ENCODE peak calls at places on chromosomes 16 and 17, in seven cellular contexts. G is tibial artery, N is body of pancreas, Y is spleen, Q is A549, B is heart right ventricle, C is osteoblast. O is an unnamed sample.

GRCh38 chr16:72740346-72740745 is 307.6 kb downstream of the ZFHX3 start:
- DNase-seq in Y (no peak), B (no peak), G (no peak), N (no peak), C (no peak), Q (no peak), O (no peak)

GRCh38 chr17:12388206-12388605 is 277.5 kb upstream of the MYOCD start:
- DNase-seq in N (no peak), B (no peak), Y (no peak), G (no peak), C (peak; percentile 74), Q (peak; percentile 47), O (no peak)

GRCh38 chr16:51524555-51525373 is 373.7 kb upstream of the SALL1 start:
- DNase-seq in G (no peak), Q (peak; percentile 59), C (no peak), B (no peak), Y (no peak), N (peak; percentile 36), O (no peak)

GRCh38 chr16:80273635-80274538 is 266.9 kb upstream of the DYNLRB2 start:
- DNase-seq in Y (no peak), Q (no peak), N (no peak), G (no peak), B (no peak), C (peak; percentile 44), O (no peak)

GRCh38 chr17:42233148-42233547 is 38.9 kb upstream of the GHDC start:
- DNase-seq in Y (no peak), G (no peak), C (no peak), Q (no peak), N (no peak), B (no peak), O (no peak)

GRCh38 chr17:4604111-4604644 is 19.8 kb downstream of the SMTNL2 start:
- DNase-seq in Q (no peak), C (peak; percentile 85), N (no peak), Y (peak; percentile 71), B (peak; percentile 72), G (no peak), O (peak; percentile 89)

GRCh38 chr17:21248495-21248894 is 4.7 kb downstream of the NATD1 start:
- DNase-seq in G (no peak), N (no peak), C (peak; percentile 66), Q (no peak), Y (no peak), B (no peak), O (no peak)

GRCh38 chr16:77307764-77308561 is 108.8 kb downstream of the SYCE1L start:
- DNase-seq in Y (no peak), G (no peak), N (no peak), Q (peak; percentile 73), C (no peak), B (no peak), O (no peak)

GRCh38 chr16:35480361-35480760 is 2020.9 kb downstream of the TP53TG3F start:
- DNase-seq in N (no peak), G (no peak), B (no peak), Q (no peak), C (no peak), Y (no peak), O (no peak)

GRCh38 chr17:37359682-37360188 is 16.1 kb upstream of the C17orf78 start:
- DNase-seq in Q (no peak), G (no peak), B (no peak), N (no peak), C (no peak), Y (no peak), O (no peak)

GRCh38 chr16:1979271-1980025 is 1.8 kb downstream of the NOXO1 start:
- DNase-seq in Q (no peak), G (no peak), N (peak; percentile 87), Y (no peak), C (peak; percentile 85), B (no peak), O (no peak)
- H3K4me3 ChIP-seq in Q (no peak overlapping the region), G (no peak overlapping the region), N (peak overlapping the region; percentile 16), Y (no peak overlapping the region), C (no peak overlapping the region), B (no peak overlapping the region), O (no peak overlapping the region)

GRCh38 chr17:53571342-53571741 is 251.4 kb upstream of the KIF2B start:
- DNase-seq in C (no peak), G (no peak), Q (no peak), N (no peak), Y (no peak), B (no peak), O (no peak)

GRCh38 chr17:53574038-53574437 is 248.7 kb upstream of the KIF2B start:
- DNase-seq in Q (no peak), B (no peak), G (no peak), C (no peak), N (no peak), Y (no peak), O (no peak)

DNA sequence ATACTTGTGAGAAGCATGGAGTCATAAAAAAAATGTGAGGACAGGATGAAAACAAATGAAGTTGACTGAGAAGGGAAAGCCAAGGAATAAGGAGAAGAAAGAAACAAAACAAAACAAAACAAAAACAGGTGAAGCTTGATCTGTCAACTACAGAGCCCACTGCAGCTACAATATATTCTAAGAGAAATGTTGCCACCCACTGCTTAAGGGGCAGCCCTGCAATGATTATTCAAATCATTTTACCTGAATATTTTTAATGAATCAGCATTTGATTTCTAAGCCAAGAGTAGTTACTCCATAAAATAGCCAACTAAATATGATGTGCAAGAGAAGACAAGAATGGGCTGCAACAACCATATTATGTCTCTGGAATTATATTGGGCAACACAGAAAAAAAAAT is 252.0 kb upstream of the KIF2B start:
- DNase-seq in N (no peak), Q (no peak), B (no peak), Y (no peak), G (no peak), C (no peak), O (no peak)
- TF ChIP-seq CTCF in N (no peak), Q (peak; percentile 5), B (peak; percentile 5), Y (no peak), G (no peak), C (no peak), O (peak; percentile 43)

DNA sequence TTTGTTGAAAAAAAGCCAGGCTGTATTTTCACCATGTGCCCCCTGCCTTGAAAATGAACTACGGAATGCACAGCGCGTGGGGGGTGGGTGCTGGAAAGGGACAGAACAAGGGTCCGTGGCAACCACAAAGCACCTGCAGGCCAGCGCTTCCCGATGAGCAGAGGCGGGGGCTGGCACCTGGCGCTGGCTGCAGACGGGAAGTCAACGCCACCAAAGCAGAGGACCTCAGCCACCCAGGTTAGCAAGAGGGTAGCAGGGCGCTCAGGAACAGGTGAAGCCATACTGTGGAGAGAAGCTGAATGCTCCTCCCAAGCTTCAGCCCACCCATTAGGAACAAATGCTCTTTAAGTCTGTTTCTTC is 64.7 kb downstream of the KLHDC4 start:
- DNase-seq in B (no peak), Y (no peak), C (peak; percentile 81), G (no peak), Q (no peak), N (no peak), O (no peak)
- H3K4me1 ChIP-seq in B (no peaks in the 10 kb centered on the region), Y (peaks cover 10% of the 10 kb centered on the region), C (no peaks in the 10 kb centered on the region), G (no peaks in the 10 kb centered on the region), Q (no peaks in the 10 kb centered on the region), N (peaks cover 6% of the 10 kb centered on the region), O (no peaks in the 10 kb centered on the region)

GRCh38 chr17:83193336-83194188 is 114.2 kb downstream of the METRNL start:
- DNase-seq in G (peak; percentile 78), Y (peak; percentile 83), N (peak; percentile 9), B (peak; percentile 2), Q (no peak), C (peak; percentile 91), O (no peak)
- H3K4me3 ChIP-seq in G (no peak overlapping the region), Y (no peak overlapping the region), N (no peak overlapping the region), B (no peak overlapping the region), Q (no peak overlapping the region), C (no peak overlapping the region), O (no peak overlapping the region)

GRCh38 chr17:38427160-38427949 is 909 bp upstream of the ARHGAP23 start:
- DNase-seq in G (no peak), Q (no peak), C (peak; percentile 80), Y (no peak), N (no peak), B (no peak), O (no peak)

GRCh38 chr17:38430316-38430715 is 2.1 kb downstream of the ARHGAP23 start:
- DNase-seq in B (no peak), Y (no peak), Q (no peak), C (peak; percentile 94), G (no peak), N (no peak), O (no peak)

GRCh38 chr17:38429476-38430100 is 1.3 kb downstream of the ARHGAP23 start:
- DNase-seq in C (peak; percentile 85), G (no peak), Y (no peak), N (no peak), B (no peak), Q (no peak), O (no peak)

GRCh38 chr17:38428150-38428642 is at the start of gene ARHGAP23:
- DNase-seq in Y (peak; percentile 87), N (peak; percentile 51), G (peak; percentile 88), B (peak; percentile 77), C (peak; percentile 99), Q (peak; percentile 57), O (peak; percentile 51)

DNA sequence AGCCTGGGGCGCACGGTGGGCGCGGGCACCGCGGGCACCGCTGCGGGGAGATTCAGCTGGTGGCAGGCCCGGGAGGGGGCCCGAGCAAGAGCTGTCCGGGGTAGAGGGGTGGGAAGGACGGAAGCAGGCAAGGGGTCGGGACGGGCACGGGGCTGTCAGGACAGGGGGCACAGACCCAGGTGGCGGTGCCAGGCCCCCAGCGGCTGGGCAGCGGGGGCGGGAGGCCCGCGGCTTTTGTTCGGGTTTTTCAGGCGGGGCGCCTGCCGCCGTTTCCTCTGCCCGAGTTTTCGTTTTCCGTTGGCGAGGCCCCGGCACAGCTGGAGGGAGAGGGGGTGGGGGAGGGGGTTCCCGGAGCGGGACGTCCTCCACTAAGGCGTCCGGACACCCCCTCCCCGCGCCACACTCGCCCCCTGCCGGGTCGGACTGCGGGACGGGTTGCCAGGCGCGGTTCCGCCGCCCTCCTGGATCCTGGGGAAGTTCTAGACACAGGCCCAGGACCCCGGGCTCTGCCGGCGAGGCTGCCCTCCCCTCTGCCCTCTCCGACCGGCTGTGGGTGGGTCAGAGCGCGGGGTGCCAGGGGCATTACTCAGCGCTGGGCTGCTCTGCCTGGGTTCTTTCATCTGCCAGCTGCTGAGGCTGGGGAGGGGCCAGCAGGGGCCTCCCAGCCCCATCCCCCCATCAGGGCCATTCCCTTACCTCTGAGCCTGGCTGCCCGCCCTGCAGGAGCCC is 543 bp downstream of the ARHGAP23 start:
- DNase-seq in Y (peak; percentile 82), Q (no peak), G (peak; percentile 90), N (peak; percentile 26), B (peak; percentile 76), C (peak; percentile 96), O (no peak)
- TF ChIP-seq CTCF in Y (no peak), Q (no peak), G (no peak), N (no peak), B (peak; percentile 21), C (no peak), O (no peak)